ENCODE peak calls at places on chromosome 3, in ten cellular contexts. G is Daoy; C is mucosa of descending colon; T is endothelial cell; W is germinal center; E is upper lobe of left lung; F is GM18507; Q is left ventricle myocardium superior; K is activated CD4-positive, alpha-beta T cell treated with anti-CD3 and anti-CD28 coated beads, Interleukin-2, amount 50 U/mL, for 48 hours; X is H54. J is an unnamed sample.

GRCh38 chr3:155870945-155871745 is 695 bp downstream of the GMPS start:
- DNase-seq in T (peak), K (peak), E (peak), C (peak), W (peak), F (no peak), X (peak), G (peak), Q (peak), J (peak)

GRCh38 chr3:66021731-66022131 is 17.0 kb downstream of the MAGI1 start:
- DNase-seq in Q (no peak), K (no peak), E (no peak), X (peak), T (no peak), W (no peak), G (peak), F (no peak), C (peak), J (no peak)

GRCh38 chr3:66948853-66949252 is 49.3 kb upstream of the KBTBD8 start:
- DNase-seq in C (no peak), G (no peak), X (no peak), T (no peak), Q (no peak), K (no peak), E (no peak), W (no peak), F (no peak), J (no peak)

GRCh38 chr3:67875338-67875737 is 220.9 kb upstream of the SUCLG2 start:
- DNase-seq in Q (no peak), G (peak), K (no peak), F (no peak), C (no peak), T (no peak), W (no peak), X (no peak), E (no peak), J (no peak)

GRCh38 chr3:188832961-188833615 is 338.7 kb upstream of the TPRG1 start:
- DNase-seq in F (no peak), C (no peak), W (no peak), G (no peak), E (no peak), K (no peak), T (no peak), X (no peak), Q (no peak), J (no peak)

GRCh38 chr3:151584603-151585002 is 123.7 kb upstream of the IGSF10 start:
- DNase-seq in G (peak), X (no peak), F (no peak), T (no peak), K (no peak), E (no peak), Q (no peak), W (no peak), C (no peak), J (no peak)

GRCh38 chr3:191627064-191627463 is 166.1 kb downstream of the PYDC2 start:
- DNase-seq in E (no peak), Q (no peak), W (no peak), X (no peak), F (no peak), G (peak), K (no peak), C (no peak), T (no peak), J (no peak)

GRCh38 chr3:9778518-9779129 is 8.9 kb upstream of the CAMK1 start:
- DNase-seq in W (no peak), X (no peak), Q (no peak), C (no peak), G (no peak), E (no peak), T (no peak), F (no peak), K (no peak), J (no peak)

GRCh38 chr3:118729546-118729945 is 305.1 kb downstream of the IGSF11 start:
- DNase-seq in G (no peak), T (no peak), F (no peak), E (no peak), W (no peak), K (no peak), X (no peak), C (no peak), Q (no peak), J (no peak)

GRCh38 chr3:10155123-10155472 is 9.6 kb upstream of the IRAK2 start:
- DNase-seq in E (no peak), T (no peak), C (no peak), F (no peak), K (no peak), X (no peak), G (no peak), W (no peak), Q (no peak), J (no peak)

GRCh38 chr3:10322355-10322715 is 1.4 kb upstream of the SEC13 start:
- DNase-seq in Q (no peak), T (no peak), E (no peak), C (no peak), W (peak), F (no peak), K (peak), X (peak), G (no peak), J (no peak)

GRCh38 chr3:151460774-151461450 is at the start of gene IGSF10:
- DNase-seq in K (no peak), W (peak), F (no peak), G (peak), X (no peak), T (peak), Q (peak), E (peak), C (peak), J (peak)

GRCh38 chr3:143329567-143330164 is 210.1 kb downstream of the CHST2 start:
- DNase-seq in T (no peak), X (no peak), W (no peak), F (no peak), K (no peak), G (no peak), Q (peak), C (no peak), E (peak), J (no peak)